ENCODE peak calls at places on chromosomes 5 and 9, in five cellular contexts. D is MCF 10A, O is progenitor cell of endocrine pancreas, N is fibroblast of lung, G is suprapubic skin. J is an unnamed sample.

GRCh38 chr9:107614765-107615164 is 125.2 kb upstream of the KLF4 start:
- DNase-seq in D (no peak), G (no peak), N (no peak), O (no peak), J (no peak)

GRCh38 chr9:98176391-98177259 is 15.8 kb downstream of the CORO2A start:
- DNase-seq in G (no peak), D (no peak), O (no peak), N (no peak), J (no peak)

GRCh38 chr9:124493218-124493617 is 14.0 kb downstream of the NR5A1 start:
- DNase-seq in D (no peak), O (no peak), G (no peak), N (no peak), J (no peak)

GRCh38 chr5:80140496-80140895 is 105.3 kb downstream of the THBS4 start:
- DNase-seq in D (no peak), G (no peak), N (no peak), O (no peak), J (no peak)

GRCh38 chr5:179262126-179262920 is 82.9 kb downstream of the ADAMTS2 start:
- DNase-seq in D (no peak), O (no peak), N (no peak), G (no peak), J (no peak)

GRCh38 chr5:129001831-129002626 is 36.7 kb downstream of the SLC27A6 start:
- DNase-seq in N (no peak), G (no peak), O (no peak), D (no peak), J (no peak)

GRCh38 chr5:53397845-53398244 is 82.6 kb upstream of the FST start:
- DNase-seq in N (peak), G (no peak), D (peak), O (no peak), J (peak)

GRCh38 chr5:1724822-1725602 is 74.6 kb downstream of the MRPL36 start:
- DNase-seq in O (peak), G (no peak), D (no peak), N (peak), J (peak)

GRCh38 chr9:111451570-111451969 is 32.6 kb downstream of the ECPAS start:
- DNase-seq in O (no peak), N (peak), G (no peak), D (no peak), J (no peak)

GRCh38 chr5:18807256-18808193 is 1173.3 kb downstream of the TAF11L14 start:
- DNase-seq in D (no peak), N (no peak), G (no peak), O (no peak), J (no peak)

GRCh38 chr5:18800293-18801025 is 1166.2 kb downstream of the TAF11L14 start:
- DNase-seq in O (no peak), N (no peak), G (no peak), D (no peak), J (no peak)

GRCh38 chr5:18799482-18800128 is 1165.3 kb downstream of the TAF11L14 start:
- DNase-seq in O (no peak), G (no peak), N (no peak), D (no peak), J (no peak)

GRCh38 chr5:18802336-18802735 is 1168.1 kb downstream of the TAF11L14 start:
- DNase-seq in G (no peak), N (no peak), D (peak), O (no peak), J (no peak)

DNA sequence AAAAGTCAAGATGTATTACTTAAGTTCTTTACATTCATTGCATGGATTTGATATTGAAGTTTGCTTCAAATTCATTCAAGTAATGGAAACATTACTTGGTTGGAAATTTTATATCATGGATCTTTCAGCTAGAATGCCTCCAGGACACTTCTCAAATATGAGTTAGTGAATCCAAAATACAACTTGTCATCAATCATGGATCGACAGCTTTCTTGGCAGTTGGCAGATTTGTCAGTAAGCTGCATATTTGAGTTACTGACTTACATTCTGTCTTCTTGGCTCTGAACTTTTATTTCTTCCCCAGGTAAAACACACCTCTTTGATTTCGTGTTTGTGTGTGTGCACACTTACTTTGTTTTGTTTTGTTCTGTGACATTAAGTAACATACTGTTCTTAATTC is 1171.1 kb downstream of the TAF11L14 start:
- DNase-seq in O (no peak), N (no peak), D (no peak), G (no peak), J (no peak)
- TF ChIP-seq CTCF in O (no peak), N (no peak), D (no peak), G (no peak), J (no peak)

GRCh38 chr5:98734646-98735045 is 38.8 kb upstream of the RGMB start:
- DNase-seq in D (no peak), N (no peak), O (no peak), G (no peak), J (no peak)
- TF ChIP-seq CTCF in D (no peak), N (no peak), O (no peak), G (no peak), J (no peak)

GRCh38 chr9:130693426-130694191 is at the start of gene EXOSC2:
- DNase-seq in N (peak), G (peak), O (peak), D (peak), J (peak)
- TF ChIP-seq CTCF in N (no peak), G (no peak), O (no peak), D (no peak), J (no peak)

DNA sequence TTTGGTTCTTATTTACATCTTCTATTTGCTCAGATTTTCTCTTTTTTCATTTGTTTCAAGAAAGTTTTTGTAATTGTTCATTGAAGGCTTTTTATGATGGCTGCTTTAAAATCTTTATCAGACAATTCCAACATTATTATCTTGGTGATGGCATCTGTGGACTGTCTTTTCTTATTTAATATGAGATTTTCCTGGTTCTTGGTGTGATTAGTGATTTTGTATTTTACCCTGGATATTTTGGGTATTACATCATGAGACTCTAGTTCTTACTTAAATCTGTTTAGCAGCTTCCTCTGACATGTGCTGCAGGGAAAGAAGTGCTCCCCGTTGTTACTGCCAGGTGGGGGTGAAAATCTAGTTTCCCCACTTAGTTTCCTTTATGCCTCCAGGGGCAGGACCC is 94.2 kb upstream of the ANKH start:
- DNase-seq in G (no peak), D (no peak), O (no peak), N (no peak), J (no peak)
- TF ChIP-seq CTCF in G (no peak), D (no peak), O (no peak), N (no peak), J (no peak)

DNA sequence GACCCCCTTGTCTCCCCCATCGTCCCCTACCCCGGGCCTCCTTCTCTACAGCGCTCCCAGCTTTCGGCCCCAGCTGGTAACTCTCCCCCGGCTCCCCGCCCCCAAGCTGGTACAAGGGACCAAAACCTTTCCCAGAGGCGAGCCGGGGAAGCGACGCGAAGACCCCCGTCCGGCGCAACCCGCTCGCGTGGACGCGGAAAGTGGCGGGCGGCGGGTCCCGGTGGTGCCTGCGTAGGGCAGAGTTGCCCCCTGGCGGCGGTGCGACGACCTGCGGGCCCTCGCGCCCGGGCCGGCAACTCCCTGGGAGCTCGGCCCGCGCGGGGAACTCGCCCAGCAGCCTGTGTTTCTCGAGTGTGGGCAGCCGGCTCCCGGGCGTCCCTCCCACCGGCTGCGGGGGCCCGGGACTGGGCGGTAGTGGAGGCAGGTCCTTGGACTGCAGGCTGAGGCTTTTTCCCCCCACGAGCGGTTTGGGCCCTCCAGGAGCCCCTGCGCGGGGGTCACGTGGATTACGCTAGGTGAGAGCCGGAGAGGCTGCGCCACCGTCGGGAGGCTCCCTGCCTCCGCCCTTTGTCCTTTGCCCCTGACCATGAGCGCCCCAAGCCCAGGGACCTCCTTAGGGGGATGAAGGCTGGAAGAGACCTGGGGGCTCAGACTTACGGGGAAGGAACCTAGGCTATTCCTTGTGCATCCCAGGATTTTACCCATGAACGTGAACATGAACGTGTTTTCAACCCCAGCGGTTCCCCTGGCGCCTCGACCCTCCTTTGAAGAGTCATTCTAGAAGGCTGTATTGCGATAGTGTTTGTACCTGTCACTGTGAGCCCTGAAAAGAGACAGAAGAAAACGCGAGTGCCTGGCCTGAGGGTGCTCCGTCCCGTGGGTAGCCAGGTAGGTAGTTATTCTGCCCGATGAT is 2.9 kb upstream of the FOXD1 start:
- DNase-seq in G (peak), O (peak), N (peak), D (peak), J (peak)
- TF ChIP-seq CTCF in G (peak), O (peak), N (peak), D (peak), J (peak)

J was measured in cardiac fibroblast.